ENCODE peak calls at places on chromosomes 3 and 15, in seven cellular contexts. A, K, F, W, U, B and D are unnamed samples.

GRCh38 chr3:139107424-139108252 is 62.9 kb upstream of the PRR23C start:
- DNase-seq in A (no peak), K (no peak), F (peak; percentile 62), W (no peak), U (no peak), B (no peak), D (no peak)

GRCh38 chr3:11640009-11640673 is 3.6 kb downstream of the VGLL4 start:
- DNase-seq in A (no peak), K (no peak), F (no peak), W (no peak), U (no peak), B (no peak), D (no peak)

GRCh38 chr3:15074500-15074899 is 9.4 kb upstream of the MRPS25 start:
- DNase-seq in A (no peak), K (no peak), F (no peak), W (no peak), U (no peak), B (no peak), D (no peak)

GRCh38 chr3:191136347-191136746 is 62.7 kb upstream of the OSTN start:
- DNase-seq in A (no peak), K (no peak), F (no peak), W (peak; percentile 71), U (peak; percentile 46), B (no peak), D (no peak)

GRCh38 chr3:124879395-124879723 is 7.8 kb downstream of the ITGB5 start:
- DNase-seq in A (no peak), K (no peak), F (no peak), W (peak; percentile 36), U (no peak), B (no peak), D (no peak)

GRCh38 chr3:172310361-172310760 is 137.9 kb downstream of the GHSR start:
- DNase-seq in A (no peak), K (no peak), F (no peak), W (no peak), U (no peak), B (no peak), D (no peak)

GRCh38 chr3:49534581-49535495 is 19.4 kb upstream of the BSN start:
- DNase-seq in A (no peak), K (no peak), F (no peak), W (no peak), U (no peak), B (peak; percentile 56), D (peak; percentile 22)

GRCh38 chr3:69121950-69122349 is 445 bp downstream of the LMOD3 start:
- DNase-seq in A (no peak), K (no peak), F (no peak), W (no peak), U (no peak), B (no peak), D (no peak)

GRCh38 chr3:64222501-64222900 is 2.8 kb downstream of the PRICKLE2 start:
- DNase-seq in A (no peak), K (no peak), F (no peak), W (no peak), U (no peak), B (no peak), D (no peak)

GRCh38 chr15:89143503-89144162 is 55.4 kb downstream of the ABHD2 start:
- DNase-seq in A (no peak), K (no peak), F (no peak), W (peak; percentile 92), U (no peak), B (no peak), D (no peak)

GRCh38 chr15:43346305-43346704 is 15.9 kb upstream of the LCMT2 start:
- DNase-seq in A (no peak), K (no peak), F (no peak), W (peak; percentile 14), U (no peak), B (no peak), D (no peak)

GRCh38 chr3:36944641-36945270 is at the start of gene TRANK1:
- DNase-seq in A (peak; percentile 73), K (peak; percentile 89), F (no peak), W (peak; percentile 61), U (peak; percentile 81), B (peak; percentile 39), D (no peak)

GRCh38 chr15:45091161-45091560 is 22.8 kb downstream of the DUOX2 start:
- DNase-seq in A (no peak), K (no peak), F (no peak), W (peak; percentile 59), U (no peak), B (no peak), D (no peak)

GRCh38 chr3:45464336-45464809 is 76.0 kb downstream of the LARS2 start:
- DNase-seq in A (peak; percentile 2), K (peak; percentile 49), F (no peak), W (peak; percentile 31), U (peak; percentile 19), B (peak; percentile 19), D (no peak)

GRCh38 chr15:56931674-56932507 is 13.4 kb downstream of the TCF12 start:
- DNase-seq in A (no peak), K (no peak), F (no peak), W (no peak), U (no peak), B (no peak), D (no peak)

GRCh38 chr15:34582461-34583357 is 742 bp downstream of the GOLGA8B start:
- DNase-seq in A (no peak), K (peak; percentile 60), F (no peak), W (peak; percentile 30), U (peak; percentile 50), B (no peak), D (peak; percentile 26)

DNA sequence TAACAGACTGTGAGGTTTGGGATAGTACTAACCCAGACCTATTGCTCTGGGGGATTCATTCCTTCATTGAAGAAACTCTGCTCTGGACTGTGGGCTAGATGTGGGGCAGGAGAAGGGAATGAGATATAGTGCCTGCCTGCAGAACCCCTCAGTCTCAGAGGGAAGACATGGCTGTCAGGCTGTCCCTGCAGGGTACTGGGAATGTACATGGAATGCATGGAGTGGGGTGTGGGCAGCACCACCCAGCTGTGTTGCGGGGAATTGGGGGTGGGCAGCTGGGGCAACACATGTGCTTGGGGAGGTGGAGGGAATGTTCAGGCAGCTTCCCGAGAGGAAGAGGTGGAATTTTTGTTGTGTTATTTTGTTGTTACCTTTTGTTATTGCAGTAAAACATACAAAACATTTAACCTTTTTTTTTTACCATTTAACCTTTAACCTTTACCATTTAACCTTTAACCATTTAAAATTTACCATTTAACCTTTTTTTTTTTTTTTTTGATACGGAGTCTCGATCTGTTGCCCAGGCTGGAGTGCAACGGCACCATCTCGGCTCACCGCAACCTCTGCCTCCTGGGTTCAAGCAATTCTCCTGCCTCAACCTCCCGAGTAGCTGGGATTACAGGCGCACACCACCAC is 7.3 kb downstream of the PAQR5 start:
- DNase-seq in A (no peak), K (no peak), F (no peak), W (no peak), U (no peak), B (no peak), D (no peak)
- TF ChIP-seq CTCF in A (no peak), K (no peak), F (no peak), W (no peak), U (no peak), B (no peak), D (no peak)

GRCh38 chr3:129046732-129047552 is 13.6 kb upstream of the GP9 start:
- DNase-seq in A (no peak), K (no peak), F (no peak), W (no peak), U (no peak), B (no peak), D (no peak)

GRCh38 chr3:129045675-129046036 is 14.9 kb upstream of the GP9 start:
- DNase-seq in A (no peak), K (peak; percentile 62), F (no peak), W (no peak), U (peak; percentile 39), B (no peak), D (no peak)

GRCh38 chr3:129047553-129047839 is 13.1 kb upstream of the GP9 start:
- DNase-seq in A (no peak), K (no peak), F (no peak), W (no peak), U (no peak), B (no peak), D (no peak)

GRCh38 chr3:129050556-129051295 is 9.9 kb upstream of the GP9 start:
- DNase-seq in A (no peak), K (no peak), F (no peak), W (no peak), U (no peak), B (no peak), D (no peak)

GRCh38 chr3:129046037-129046731 is 14.4 kb upstream of the GP9 start:
- DNase-seq in A (no peak), K (no peak), F (no peak), W (no peak), U (no peak), B (no peak), D (no peak)
- TF ChIP-seq CTCF in A (peak; percentile 40), K (no peak), F (no peak), W (no peak), U (no peak), B (no peak), D (no peak)

DNA sequence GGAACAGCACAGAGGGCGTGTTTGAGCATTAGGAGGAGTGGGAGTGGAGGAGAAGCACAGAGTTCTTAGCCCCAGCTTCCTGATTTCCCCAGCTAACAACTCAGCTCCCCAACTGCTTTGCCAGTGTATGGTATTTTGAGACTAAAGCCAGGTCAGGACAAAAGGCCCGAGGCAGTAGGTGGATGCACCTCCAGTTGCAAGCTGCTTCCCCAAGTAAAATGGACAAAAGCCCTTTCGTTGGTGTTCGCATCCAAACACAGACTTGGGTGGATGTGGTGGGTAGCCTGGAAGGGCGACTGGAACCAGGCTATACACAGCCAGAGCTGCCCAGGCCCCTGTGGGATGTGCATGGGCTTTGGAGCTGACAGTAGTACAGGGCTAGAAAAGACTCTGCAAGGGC is 12.3 kb upstream of the EHD4 start:
- DNase-seq in A (no peak), K (peak; percentile 11), F (no peak), W (no peak), U (no peak), B (no peak), D (no peak)
- TF ChIP-seq CTCF in A (no peak), K (no peak), F (no peak), W (no peak), U (no peak), B (no peak), D (no peak)

GRCh38 chr3:155182467-155182866 is 102.3 kb downstream of the MME start:
- DNase-seq in A (no peak), K (no peak), F (no peak), W (no peak), U (no peak), B (no peak), D (no peak)

GRCh38 chr3:155178810-155179424 is 98.8 kb downstream of the MME start:
- DNase-seq in A (no peak), K (no peak), F (no peak), W (no peak), U (peak; percentile 7), B (no peak), D (no peak)

GRCh38 chr3:155184027-155184426 is 103.9 kb downstream of the MME start:
- DNase-seq in A (no peak), K (no peak), F (no peak), W (no peak), U (peak; percentile 8), B (no peak), D (no peak)

GRCh38 chr3:155179966-155180757 is 100.0 kb downstream of the MME start:
- DNase-seq in A (no peak), K (no peak), F (no peak), W (no peak), U (no peak), B (no peak), D (no peak)

DNA sequence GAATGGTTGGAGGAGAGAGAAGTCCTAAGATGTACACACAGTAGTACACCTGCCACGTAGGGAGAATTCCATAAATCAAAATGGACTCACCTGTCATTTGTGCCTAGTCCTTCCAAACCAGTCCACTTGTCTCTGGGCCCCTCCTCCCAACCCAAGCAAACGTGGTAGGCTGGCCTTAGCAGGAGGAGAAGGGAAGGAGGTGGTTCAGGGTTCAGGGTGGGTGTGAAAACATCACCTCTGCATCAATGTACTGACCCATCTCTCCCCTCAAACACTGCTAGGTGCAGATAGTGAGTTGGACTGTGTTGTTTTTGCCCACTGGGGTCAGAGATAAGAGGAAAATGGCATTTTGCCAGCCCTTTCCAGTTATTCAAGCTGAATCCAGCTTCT is 99.3 kb downstream of the MME start:
- DNase-seq in A (no peak), K (no peak), F (no peak), W (no peak), U (no peak), B (no peak), D (no peak)
- TF ChIP-seq CTCF in A (no peak), K (no peak), F (no peak), W (no peak), U (no peak), B (no peak), D (no peak)